ENCODE peak calls at places on chromosomes 2 and 18, in nine cellular contexts. C is endothelial cell; W is AG09309; S is activated CD4-positive, CD25-positive, alpha-beta regulatory T cell; M is T1000; Q is retina; L is neural progenitor cell; E is pulmonary artery endothelial cell; Y is HS-5. J is an unnamed sample.

GRCh38 chr2:186927185-186927866 is 78.4 kb upstream of the ZSWIM2 start:
- DNase-seq in L (no peak), Q (no peak), M (no peak), E (no peak), C (no peak), W (no peak), S (no peak), Y (no peak), J (no peak)

GRCh38 chr2:201971516-201972228 is 62.0 kb upstream of the FZD7 start:
- DNase-seq in M (peak; percentile 41), Q (no peak), C (no peak), S (no peak), E (no peak), L (no peak), Y (no peak), W (peak; percentile 68), J (peak; percentile 54)

GRCh38 chr2:54581326-54582039 is 125.4 kb downstream of the SPTBN1 start:
- DNase-seq in S (no peak), C (no peak), Q (peak; percentile 54), W (no peak), L (no peak), E (no peak), Y (no peak), M (no peak), J (no peak)

GRCh38 chr2:231929961-231930600 is 3.9 kb upstream of the NPPC start:
- DNase-seq in S (no peak), W (no peak), E (no peak), Y (no peak), M (no peak), Q (peak; percentile 33), C (no peak), L (peak; percentile 60), J (no peak)

GRCh38 chr2:205408690-205409089 is 273.6 kb upstream of the NRP2 start:
- DNase-seq in Q (no peak), C (no peak), E (no peak), S (no peak), W (peak; percentile 11), L (no peak), M (no peak), Y (no peak), J (peak; percentile 27)

GRCh38 chr2:163553601-163554000 is 182.2 kb downstream of the FIGN start:
- DNase-seq in Q (no peak), L (no peak), Y (no peak), W (no peak), M (no peak), S (no peak), E (peak; percentile 59), C (no peak), J (no peak)

GRCh38 chr18:58004317-58004716 is 39.7 kb upstream of the NEDD4L start:
- DNase-seq in C (no peak), E (no peak), M (no peak), L (no peak), S (no peak), Q (no peak), W (peak; percentile 34), Y (peak; percentile 56), J (peak; percentile 85)

GRCh38 chr18:76479351-76480238 is 15.4 kb downstream of the ZNF516 start:
- DNase-seq in Y (no peak), L (no peak), Q (no peak), W (no peak), M (no peak), S (no peak), E (no peak), C (no peak), J (no peak)

GRCh38 chr2:237209046-237209375 is 123.3 kb downstream of the COPS8 start:
- DNase-seq in W (no peak), M (no peak), Y (no peak), S (no peak), Q (no peak), L (no peak), C (no peak), E (no peak), J (no peak)

GRCh38 chr2:23468384-23469141 is 83.6 kb downstream of the KLHL29 start:
- DNase-seq in L (no peak), Y (no peak), C (no peak), S (no peak), M (no peak), W (no peak), Q (no peak), E (no peak), J (no peak)

GRCh38 chr2:43845181-43845580 is 6.4 kb downstream of the ABCG8 start:
- DNase-seq in Y (no peak), S (no peak), M (no peak), W (no peak), L (no peak), C (no peak), E (no peak), Q (no peak), J (no peak)

GRCh38 chr2:19529663-19530062 is 171.2 kb upstream of the OSR1 start:
- DNase-seq in S (no peak), L (no peak), Y (no peak), C (no peak), W (no peak), E (no peak), M (no peak), Q (no peak), J (no peak)

J was measured in GM23248.